ENCODE peak calls at places on chromosomes 11 and 22, in nine cellular contexts. J, M, V, S, I, C, R, Y and L are unnamed samples.

GRCh38 chr11:75578977-75579376 is 16.9 kb downstream of the SERPINH1 start:
- DNase-seq in J (no peak), M (no peak), V (no peak), S (no peak), I (no peak), C (no peak), R (no peak), Y (no peak), L (no peak)

GRCh38 chr11:269146-269890 is 8.9 kb upstream of the NLRP6 start:
- DNase-seq in J (no peak), M (no peak), V (no peak), S (no peak), I (no peak), C (peak), R (no peak), Y (no peak), L (no peak)

GRCh38 chr11:90630176-90630575 is 407.3 kb upstream of the CHORDC1 start:
- DNase-seq in J (no peak), M (no peak), V (no peak), S (no peak), I (no peak), C (no peak), R (no peak), Y (no peak), L (no peak)

GRCh38 chr11:44583353-44583669 is 17.8 kb downstream of the CD82 start:
- DNase-seq in J (no peak), M (no peak), V (no peak), S (no peak), I (no peak), C (no peak), R (no peak), Y (no peak), L (no peak)

GRCh38 chr11:116665523-116665922 is 107.3 kb downstream of the BUD13 start:
- DNase-seq in J (no peak), M (no peak), V (no peak), S (no peak), I (no peak), C (no peak), R (no peak), Y (no peak), L (no peak)

GRCh38 chr11:32131321-32131720 is 40.4 kb downstream of the RCN1 start:
- DNase-seq in J (no peak), M (no peak), V (no peak), S (no peak), I (no peak), C (no peak), R (no peak), Y (no peak), L (no peak)

GRCh38 chr11:19598876-19599275 is 113.8 kb upstream of the NAV2 start:
- DNase-seq in J (no peak), M (no peak), V (no peak), S (no peak), I (no peak), C (no peak), R (no peak), Y (no peak), L (no peak)

GRCh38 chr11:83502041-83502440 is 215.9 kb upstream of the CCDC90B start:
- DNase-seq in J (no peak), M (no peak), V (no peak), S (no peak), I (no peak), C (no peak), R (no peak), Y (no peak), L (no peak)

GRCh38 chr22:45208993-45209838 is 31.5 kb downstream of the KIAA0930 start:
- DNase-seq in J (no peak), M (no peak), V (no peak), S (peak), I (no peak), C (peak), R (peak), Y (peak), L (no peak)

GRCh38 chr22:36244522-36245391 is 5.4 kb upstream of the APOL2 start:
- DNase-seq in J (no peak), M (no peak), V (peak), S (peak), I (no peak), C (no peak), R (no peak), Y (no peak), L (no peak)

GRCh38 chr11:14308114-14308896 is 50.7 kb downstream of the RRAS2 start:
- DNase-seq in J (no peak), M (no peak), V (no peak), S (peak), I (no peak), C (peak), R (peak), Y (no peak), L (no peak)

GRCh38 chr22:49690454-49690853 is 137.2 kb downstream of the BRD1 start:
- DNase-seq in J (no peak), M (no peak), V (no peak), S (no peak), I (no peak), C (no peak), R (no peak), Y (no peak), L (no peak)

GRCh38 chr11:71218789-71219499 is 33.4 kb downstream of the SHANK2 start:
- DNase-seq in J (no peak), M (peak), V (no peak), S (no peak), I (no peak), C (no peak), R (no peak), Y (no peak), L (no peak)

GRCh38 chr11:116579857-116580727 is 192.7 kb downstream of the BUD13 start:
- DNase-seq in J (no peak), M (no peak), V (no peak), S (peak), I (peak), C (peak), R (peak), Y (no peak), L (no peak)

GRCh38 chr11:46865340-46865739 is 19.3 kb upstream of the CKAP5 start:
- DNase-seq in J (no peak), M (no peak), V (no peak), S (no peak), I (no peak), C (no peak), R (no peak), Y (peak), L (no peak)

GRCh38 chr11:9362393-9362863 is 22.0 kb upstream of the IPO7 start:
- DNase-seq in J (no peak), M (no peak), V (no peak), S (peak), I (no peak), C (peak), R (no peak), Y (no peak), L (no peak)

GRCh38 chr11:57792060-57792541 is 30.5 kb downstream of the CTNND1 start:
- DNase-seq in J (peak), M (no peak), V (peak), S (no peak), I (peak), C (no peak), R (no peak), Y (no peak), L (peak)

GRCh38 chr22:46105494-46106278 is 44.6 kb upstream of the PPARA start:
- DNase-seq in J (no peak), M (peak), V (no peak), S (no peak), I (no peak), C (no peak), R (no peak), Y (no peak), L (no peak)

GRCh38 chr11:64592656-64593055 is 1.6 kb downstream of the SLC22A12 start:
- DNase-seq in J (peak), M (no peak), V (peak), S (no peak), I (no peak), C (no peak), R (peak), Y (no peak), L (no peak)

GRCh38 chr11:58442136-58442535 is at the start of gene OR5B12:
- DNase-seq in J (no peak), M (no peak), V (no peak), S (no peak), I (no peak), C (no peak), R (no peak), Y (no peak), L (no peak)

GRCh38 chr11:2913029-2913431 is 16.2 kb downstream of the PHLDA2 start:
- DNase-seq in J (no peak), M (no peak), V (no peak), S (no peak), I (no peak), C (no peak), R (no peak), Y (no peak), L (peak)

GRCh38 chr22:22887621-22888503 is at the start of gene IGLL5:
- DNase-seq in J (no peak), M (no peak), V (no peak), S (no peak), I (no peak), C (no peak), R (no peak), Y (no peak), L (no peak)

GRCh38 chr11:58787903-58788302 is 56.2 kb upstream of the GLYAT start:
- DNase-seq in J (no peak), M (no peak), V (no peak), S (no peak), I (no peak), C (no peak), R (no peak), Y (no peak), L (no peak)